ENCODE peak calls at places on chromosome 14, in seven cellular contexts. One of them, this sample, is unnamed.
A peak's percentile ranks its signal among the peaks of the same experiment; 100 is the strongest.

GRCh38 chr14:89276424-89276975 is 140.5 kb downstream of the FOXN3 start:
- DNase-seq in stomach: no peak
- DNase-seq in fibroblast of the aortic adventitia: no peak
- DNase-seq in IMR-90: peak; percentile 76
- DNase-seq in fibroblast of lung: peak; percentile 93
- DNase-seq in heart left ventricle: no peak
- DNase-seq in PC-3: no peak
- DNase-seq in this sample: peak; percentile 91

GRCh38 chr14:56648508-56649301 is 69.1 kb downstream of the TMEM260 start:
- DNase-seq in heart left ventricle: no peak
- DNase-seq in fibroblast of the aortic adventitia: no peak
- DNase-seq in PC-3: no peak
- DNase-seq in IMR-90: no peak
- DNase-seq in stomach: no peak
- DNase-seq in fibroblast of lung: no peak
- DNase-seq in this sample: no peak

GRCh38 chr14:79825046-79825521 is 386.2 kb downstream of the DIO2 start:
- DNase-seq in IMR-90: peak; percentile 52
- DNase-seq in stomach: no peak
- DNase-seq in PC-3: peak; percentile 61
- DNase-seq in fibroblast of lung: peak; percentile 31
- DNase-seq in fibroblast of the aortic adventitia: peak; percentile 16
- DNase-seq in heart left ventricle: peak; percentile 17
- DNase-seq in this sample: peak; percentile 75

GRCh38 chr14:96502621-96503251 is 554 bp downstream of the PAPOLA start:
- DNase-seq in fibroblast of the aortic adventitia: peak; percentile 25
- DNase-seq in fibroblast of lung: peak; percentile 44
- DNase-seq in heart left ventricle: peak; percentile 57
- DNase-seq in PC-3: peak; percentile 23
- DNase-seq in stomach: peak; percentile 59
- DNase-seq in IMR-90: peak; percentile 13
- DNase-seq in this sample: peak; percentile 44

GRCh38 chr14:34582117-34582680 is 42.7 kb upstream of the EAPP start:
- DNase-seq in heart left ventricle: no peak
- DNase-seq in PC-3: no peak
- DNase-seq in stomach: peak; percentile 13
- DNase-seq in fibroblast of lung: no peak
- DNase-seq in fibroblast of the aortic adventitia: no peak
- DNase-seq in IMR-90: no peak
- DNase-seq in this sample: no peak

GRCh38 chr14:51653096-51653814 is 1.5 kb downstream of the FRMD6 start:
- DNase-seq in heart left ventricle: no peak
- DNase-seq in IMR-90: peak; percentile 60
- DNase-seq in fibroblast of the aortic adventitia: peak; percentile 91
- DNase-seq in PC-3: peak; percentile 77
- DNase-seq in stomach: no peak
- DNase-seq in fibroblast of lung: peak; percentile 87
- DNase-seq in this sample: peak; percentile 88

GRCh38 chr14:74913986-74914573 is 9.0 kb downstream of the RPS6KL1 start:
- DNase-seq in heart left ventricle: peak; percentile 75
- DNase-seq in PC-3: peak; percentile 74
- DNase-seq in fibroblast of lung: peak; percentile 58
- DNase-seq in IMR-90: peak; percentile 77
- DNase-seq in stomach: peak; percentile 65
- DNase-seq in fibroblast of the aortic adventitia: peak; percentile 87
- DNase-seq in this sample: peak; percentile 85

GRCh38 chr14:91509878-91510170 is 286 bp downstream of the PPP4R3A start:
- DNase-seq in stomach: no peak
- DNase-seq in PC-3: no peak
- DNase-seq in heart left ventricle: no peak
- DNase-seq in fibroblast of lung: no peak
- DNase-seq in fibroblast of the aortic adventitia: no peak
- DNase-seq in IMR-90: no peak
- DNase-seq in this sample: no peak

GRCh38 chr14:89926709-89927108 is 27.8 kb downstream of the EFCAB11 start:
- DNase-seq in fibroblast of the aortic adventitia: peak; percentile 57
- DNase-seq in PC-3: peak; percentile 17
- DNase-seq in fibroblast of lung: peak; percentile 53
- DNase-seq in heart left ventricle: no peak
- DNase-seq in stomach: no peak
- DNase-seq in IMR-90: peak; percentile 47
- DNase-seq in this sample: peak; percentile 82

GRCh38 chr14:26175659-26176058 is 422.2 kb downstream of the NOVA1 start:
- DNase-seq in fibroblast of the aortic adventitia: no peak
- DNase-seq in stomach: no peak
- DNase-seq in PC-3: no peak
- DNase-seq in fibroblast of lung: no peak
- DNase-seq in IMR-90: no peak
- DNase-seq in heart left ventricle: no peak
- DNase-seq in this sample: no peak

GRCh38 chr14:89572566-89573398 is 155.7 kb upstream of the FOXN3 start:
- DNase-seq in fibroblast of the aortic adventitia: no peak
- DNase-seq in stomach: no peak
- DNase-seq in heart left ventricle: no peak
- DNase-seq in IMR-90: no peak
- DNase-seq in fibroblast of lung: no peak
- DNase-seq in PC-3: peak; percentile 2
- DNase-seq in this sample: no peak

GRCh38 chr14:91317381-91318313 is 73.1 kb upstream of the GPR68 start:
- DNase-seq in heart left ventricle: peak; percentile 79
- DNase-seq in fibroblast of lung: peak; percentile 8
- DNase-seq in stomach: peak; percentile 83
- DNase-seq in IMR-90: no peak
- DNase-seq in fibroblast of the aortic adventitia: peak; percentile 53
- DNase-seq in PC-3: peak; percentile 20
- DNase-seq in this sample: no peak

GRCh38 chr14:104673481-104673880 is 15.9 kb upstream of the INF2 start:
- DNase-seq in heart left ventricle: no peak
- DNase-seq in PC-3: no peak
- DNase-seq in fibroblast of lung: no peak
- DNase-seq in IMR-90: no peak
- DNase-seq in stomach: no peak
- DNase-seq in fibroblast of the aortic adventitia: no peak
- DNase-seq in this sample: no peak

GRCh38 chr14:60090864-60091519 is 731 bp upstream of the PCNX4 start:
- DNase-seq in PC-3: peak; percentile 84
- DNase-seq in stomach: peak; percentile 33
- DNase-seq in fibroblast of lung: peak; percentile 80
- DNase-seq in IMR-90: peak; percentile 64
- DNase-seq in heart left ventricle: peak; percentile 50
- DNase-seq in fibroblast of the aortic adventitia: peak; percentile 84
- DNase-seq in this sample: peak; percentile 90

GRCh38 chr14:35818346-35819115 is 7.6 kb upstream of the BRMS1L start:
- DNase-seq in heart left ventricle: no peak
- DNase-seq in IMR-90: peak; percentile 58
- DNase-seq in fibroblast of lung: peak; percentile 22
- DNase-seq in PC-3: peak; percentile 73
- DNase-seq in stomach: no peak
- DNase-seq in fibroblast of the aortic adventitia: peak; percentile 60
- DNase-seq in this sample: peak; percentile 73

GRCh38 chr14:86310148-86310547 is 780.2 kb downstream of the FLRT2 start:
- DNase-seq in stomach: no peak
- DNase-seq in PC-3: no peak
- DNase-seq in IMR-90: no peak
- DNase-seq in fibroblast of the aortic adventitia: no peak
- DNase-seq in fibroblast of lung: no peak
- DNase-seq in heart left ventricle: no peak
- DNase-seq in this sample: no peak
- H3K4me3 ChIP-seq in stomach: no peak overlapping the region
- H3K4me3 ChIP-seq in PC-3: no peak overlapping the region
- H3K4me3 ChIP-seq in IMR-90: no peak overlapping the region
- H3K4me3 ChIP-seq in fibroblast of the aortic adventitia: no peak overlapping the region
- H3K4me3 ChIP-seq in fibroblast of lung: no peak overlapping the region
- H3K4me3 ChIP-seq in heart left ventricle: no peak overlapping the region
- H3K4me3 ChIP-seq in this sample: no peak overlapping the region

GRCh38 chr14:85587152-85587697 is 57.3 kb downstream of the FLRT2 start:
- DNase-seq in fibroblast of lung: peak; percentile 95
- DNase-seq in fibroblast of the aortic adventitia: peak; percentile 90
- DNase-seq in IMR-90: peak; percentile 63
- DNase-seq in PC-3: peak; percentile 59
- DNase-seq in heart left ventricle: no peak
- DNase-seq in stomach: no peak
- DNase-seq in this sample: peak; percentile 60
- TF ChIP-seq CTCF in fibroblast of lung: no peak
- TF ChIP-seq CTCF in fibroblast of the aortic adventitia: no peak
- TF ChIP-seq CTCF in IMR-90: no peak
- TF ChIP-seq CTCF in PC-3: no peak
- TF ChIP-seq CTCF in heart left ventricle: no peak
- TF ChIP-seq CTCF in stomach: no peak
- TF ChIP-seq CTCF in this sample: no peak

DNA sequence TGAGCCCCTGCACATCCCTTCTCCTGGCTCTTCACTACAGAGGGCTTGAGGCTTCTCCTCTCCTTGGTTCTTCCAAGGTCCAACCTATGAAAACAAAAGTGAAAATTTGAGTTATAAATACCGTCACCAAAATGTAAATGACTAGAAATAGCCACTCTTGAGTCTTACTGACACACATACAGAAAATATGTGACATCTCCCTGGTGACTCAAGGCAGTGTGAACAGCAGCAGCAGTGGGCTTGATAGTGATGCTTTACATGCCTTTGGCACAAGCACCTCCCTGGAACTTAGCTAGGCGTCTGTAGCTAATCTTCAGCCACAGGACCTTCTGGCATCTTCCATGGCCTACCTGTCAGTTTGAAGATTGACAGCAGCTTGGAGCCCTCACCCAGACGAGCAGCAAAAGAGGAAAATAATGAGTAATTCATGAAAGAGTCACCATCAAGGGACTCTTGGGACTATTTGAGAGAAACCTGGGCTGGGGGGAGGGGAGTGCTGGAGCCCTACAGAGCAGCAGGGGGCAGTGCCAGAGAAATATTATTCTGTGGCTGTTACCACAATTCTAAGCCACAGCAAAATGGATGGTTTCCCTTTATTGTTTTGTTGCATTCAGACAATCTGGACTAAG is 158.0 kb downstream of the KCNK10 start:
- DNase-seq in IMR-90: no peak
- DNase-seq in heart left ventricle: no peak
- DNase-seq in PC-3: no peak
- DNase-seq in stomach: no peak
- DNase-seq in fibroblast of lung: peak; percentile 1
- DNase-seq in fibroblast of the aortic adventitia: no peak
- DNase-seq in this sample: no peak
- H3K4me3 ChIP-seq in IMR-90: no peak overlapping the region
- H3K4me3 ChIP-seq in heart left ventricle: no peak overlapping the region
- H3K4me3 ChIP-seq in PC-3: no peak overlapping the region
- H3K4me3 ChIP-seq in stomach: no peak overlapping the region
- H3K4me3 ChIP-seq in fibroblast of lung: no peak overlapping the region
- H3K4me3 ChIP-seq in fibroblast of the aortic adventitia: no peak overlapping the region
- H3K4me3 ChIP-seq in this sample: no peak overlapping the region

DNA sequence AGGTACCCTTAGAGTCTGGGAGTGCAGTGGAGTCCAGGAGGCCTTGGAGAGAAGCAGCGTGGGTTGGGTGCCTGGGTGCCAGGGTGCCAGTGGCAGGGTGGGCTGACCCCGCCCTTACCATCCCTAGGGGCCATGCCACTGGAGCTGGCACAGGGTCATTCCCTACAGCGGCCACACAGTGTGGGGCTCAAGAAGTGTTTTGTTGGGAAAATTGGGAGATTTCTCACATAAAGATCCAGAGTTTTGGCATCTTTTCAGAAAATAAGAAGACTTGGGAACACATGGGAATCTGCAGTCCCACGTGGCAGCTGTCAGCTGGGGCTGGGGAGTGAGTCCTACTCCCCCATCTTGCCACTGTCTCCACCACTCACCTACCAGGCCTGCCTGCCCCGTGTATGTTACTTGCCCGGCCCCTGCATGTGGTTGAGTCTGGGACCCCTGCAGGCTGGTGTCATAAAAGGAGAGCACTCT is 4.2 kb downstream of the VASH1 start:
- DNase-seq in stomach: no peak
- DNase-seq in PC-3: no peak
- DNase-seq in IMR-90: no peak
- DNase-seq in heart left ventricle: no peak
- DNase-seq in fibroblast of lung: no peak
- DNase-seq in fibroblast of the aortic adventitia: no peak
- DNase-seq in this sample: no peak
- TF ChIP-seq CTCF in stomach: no peak
- TF ChIP-seq CTCF in PC-3: no peak
- TF ChIP-seq CTCF in IMR-90: no peak
- TF ChIP-seq CTCF in heart left ventricle: no peak
- TF ChIP-seq CTCF in fibroblast of lung: no peak
- TF ChIP-seq CTCF in fibroblast of the aortic adventitia: no peak
- TF ChIP-seq CTCF in this sample: no peak

GRCh38 chr14:58641509-58641908 is 3.7 kb downstream of the DACT1 start:
- DNase-seq in stomach: no peak
- DNase-seq in fibroblast of the aortic adventitia: no peak
- DNase-seq in PC-3: peak; percentile 45
- DNase-seq in IMR-90: no peak
- DNase-seq in heart left ventricle: no peak
- DNase-seq in fibroblast of lung: no peak
- DNase-seq in this sample: no peak

GRCh38 chr14:58638231-58639205 is 756 bp downstream of the DACT1 start:
- DNase-seq in IMR-90: peak; percentile 30
- DNase-seq in stomach: no peak
- DNase-seq in fibroblast of the aortic adventitia: peak; percentile 44
- DNase-seq in PC-3: peak; percentile 49
- DNase-seq in fibroblast of lung: peak; percentile 57
- DNase-seq in heart left ventricle: peak; percentile 23
- DNase-seq in this sample: peak; percentile 45

GRCh38 chr14:58640959-58641358 is 3.2 kb downstream of the DACT1 start:
- DNase-seq in fibroblast of the aortic adventitia: no peak
- DNase-seq in heart left ventricle: no peak
- DNase-seq in fibroblast of lung: peak; percentile 30
- DNase-seq in IMR-90: no peak
- DNase-seq in stomach: no peak
- DNase-seq in PC-3: no peak
- DNase-seq in this sample: no peak

GRCh38 chr14:58637391-58638230 is at the start of gene DACT1:
- DNase-seq in PC-3: peak; percentile 39
- DNase-seq in IMR-90: peak; percentile 79
- DNase-seq in stomach: peak; percentile 44
- DNase-seq in heart left ventricle: peak; percentile 80
- DNase-seq in fibroblast of the aortic adventitia: peak; percentile 88
- DNase-seq in fibroblast of lung: peak; percentile 85
- DNase-seq in this sample: peak; percentile 86

DNA sequence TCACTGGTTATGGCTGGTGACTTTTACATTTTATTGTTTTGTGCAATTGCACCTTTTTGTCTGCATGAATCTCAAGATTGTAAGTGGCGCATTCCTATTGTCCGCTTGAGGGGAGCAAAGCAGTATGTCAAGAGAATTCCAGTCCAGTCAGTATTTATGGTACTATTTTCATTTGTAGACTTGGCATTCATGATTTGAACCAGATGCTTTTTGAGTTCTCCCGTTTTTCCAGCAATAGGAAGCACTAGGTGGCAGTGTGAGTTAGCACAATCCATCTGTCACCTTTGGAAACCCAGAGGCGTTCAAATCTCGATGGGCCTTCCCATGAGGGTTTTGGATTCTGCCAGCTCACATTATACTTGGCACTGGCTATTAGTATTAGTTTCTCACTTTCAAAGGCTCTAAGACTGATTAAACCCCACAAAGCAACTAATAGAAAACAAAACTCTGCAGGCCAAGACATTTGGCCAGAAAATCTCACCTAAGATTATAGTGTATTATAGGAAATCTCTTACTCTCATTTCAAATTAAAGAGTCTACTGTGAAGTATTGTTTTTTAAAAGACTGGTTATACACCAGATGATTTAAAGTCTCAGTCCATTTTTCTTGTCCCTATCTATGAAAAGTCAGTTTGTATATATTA is 2.2 kb downstream of the DACT1 start:
- DNase-seq in IMR-90: peak; percentile 86
- DNase-seq in stomach: no peak
- DNase-seq in fibroblast of the aortic adventitia: peak; percentile 96
- DNase-seq in heart left ventricle: peak; percentile 47
- DNase-seq in PC-3: peak; percentile 96
- DNase-seq in fibroblast of lung: peak; percentile 87
- DNase-seq in this sample: peak; percentile 93
- H3K4me3 ChIP-seq in IMR-90: peak overlapping the region; percentile 81
- H3K4me3 ChIP-seq in stomach: peak overlapping the region; percentile 72
- H3K4me3 ChIP-seq in fibroblast of the aortic adventitia: peak overlapping the region; percentile 86
- H3K4me3 ChIP-seq in heart left ventricle: peak overlapping the region; percentile 77
- H3K4me3 ChIP-seq in PC-3: no peak overlapping the region
- H3K4me3 ChIP-seq in fibroblast of lung: peak overlapping the region; percentile 80
- H3K4me3 ChIP-seq in this sample: peak overlapping the region; percentile 16